ENCODE peak calls at places on chromosomes 4 and X, in six cellular contexts. A, Y, F, D, E and P are unnamed samples.

GRCh38 chr4:162139412-162139811 is 24.4 kb downstream of the FSTL5 start:
- DNase-seq in D (no peak), E (no peak), F (no peak), Y (no peak), A (no peak), P (no peak)

GRCh38 chr4:130257271-130257670 is 1161.3 kb downstream of the C4orf33 start:
- DNase-seq in Y (no peak), D (peak; percentile 4), E (no peak), A (no peak), F (no peak), P (no peak)

GRCh38 chrX:20181563-20182329 is 40.1 kb upstream of the EIF1AX start:
- DNase-seq in A (no peak), Y (no peak), D (no peak), E (no peak), F (no peak), P (no peak)

GRCh38 chr4:7430368-7430964 is 4.3 kb downstream of the PSAPL1 start:
- DNase-seq in F (peak; percentile 26), D (no peak), E (no peak), A (peak; percentile 53), Y (no peak), P (no peak)

GRCh38 chr4:113749178-113749577 is 12.4 kb downstream of the CAMK2D start:
- DNase-seq in Y (no peak), E (no peak), D (no peak), F (no peak), A (no peak), P (no peak)

GRCh38 chr4:124863039-124863545 is 150.6 kb upstream of the ANKRD50 start:
- DNase-seq in E (no peak), A (no peak), F (no peak), Y (no peak), D (no peak), P (no peak)

GRCh38 chr4:8643441-8643840 is 50.9 kb downstream of the CPZ start:
- DNase-seq in A (peak; percentile 31), D (no peak), F (no peak), E (no peak), Y (no peak), P (no peak)

GRCh38 chrX:47264507-47265173 is 31.8 kb downstream of the USP11 start:
- DNase-seq in D (peak; percentile 20), A (no peak), Y (no peak), F (no peak), E (no peak), P (no peak)